ENCODE peak calls at places on chromosomes 2 and 18, in nine cellular contexts. One of them, this sample, is unnamed. For H3K4me1, the result is how much of the 10 kb centered on the place peaks cover.

GRCh38 chr18:66317243-66318090 is 286.4 kb downstream of the CDH19 start:
- DNase-seq in K562: no peak
- DNase-seq in A549: no peak
- DNase-seq in stomach: no peak
- DNase-seq in HepG2: no peak
- DNase-seq in tibial nerve: no peak
- DNase-seq in SK-N-SH: no peak
- DNase-seq in transverse colon: no peak
- DNase-seq in H1: no peak
- DNase-seq in this sample: no peak

GRCh38 chr18:66046025-66046602 is 295.3 kb downstream of the CDH7 start:
- DNase-seq in K562: no peak
- DNase-seq in A549: peak
- DNase-seq in stomach: no peak
- DNase-seq in HepG2: no peak
- DNase-seq in tibial nerve: no peak
- DNase-seq in SK-N-SH: no peak
- DNase-seq in transverse colon: no peak
- DNase-seq in H1: no peak
- DNase-seq in this sample: no peak

GRCh38 chr2:43127941-43128561 is 98.4 kb downstream of the ZFP36L2 start:
- DNase-seq in K562: no peak
- DNase-seq in A549: no peak
- DNase-seq in stomach: no peak
- DNase-seq in HepG2: no peak
- DNase-seq in tibial nerve: no peak
- DNase-seq in SK-N-SH: no peak
- DNase-seq in transverse colon: no peak
- DNase-seq in H1: no peak
- DNase-seq in this sample: no peak

GRCh38 chr18:13394794-13395193 is 176.2 kb downstream of the LDLRAD4 start:
- DNase-seq in K562: no peak
- DNase-seq in A549: no peak
- DNase-seq in stomach: no peak
- DNase-seq in HepG2: no peak
- DNase-seq in tibial nerve: no peak
- DNase-seq in SK-N-SH: no peak
- DNase-seq in transverse colon: no peak
- DNase-seq in H1: no peak
- DNase-seq in this sample: no peak

GRCh38 chr2:144354953-144355352 is 165.0 kb downstream of the ZEB2 start:
- DNase-seq in K562: no peak
- DNase-seq in A549: no peak
- DNase-seq in stomach: no peak
- DNase-seq in HepG2: no peak
- DNase-seq in tibial nerve: no peak
- DNase-seq in SK-N-SH: no peak
- DNase-seq in transverse colon: no peak
- DNase-seq in H1: no peak
- DNase-seq in this sample: peak

GRCh38 chr2:127625146-127625943 is 20.6 kb upstream of the GPR17 start:
- DNase-seq in K562: no peak
- DNase-seq in A549: no peak
- DNase-seq in stomach: no peak
- DNase-seq in HepG2: no peak
- DNase-seq in tibial nerve: no peak
- DNase-seq in SK-N-SH: no peak
- DNase-seq in transverse colon: peak
- DNase-seq in H1: no peak
- DNase-seq in this sample: no peak

GRCh38 chr18:6886931-6887330 is 157.4 kb downstream of the ARHGAP28 start:
- DNase-seq in K562: no peak
- DNase-seq in A549: no peak
- DNase-seq in stomach: no peak
- DNase-seq in HepG2: no peak
- DNase-seq in tibial nerve: no peak
- DNase-seq in SK-N-SH: no peak
- DNase-seq in transverse colon: no peak
- DNase-seq in H1: no peak
- DNase-seq in this sample: no peak

GRCh38 chr2:227033471-227034148 is 130.4 kb downstream of the COL4A4 start:
- DNase-seq in K562: peak
- DNase-seq in A549: peak
- DNase-seq in stomach: peak
- DNase-seq in HepG2: peak
- DNase-seq in tibial nerve: no peak
- DNase-seq in SK-N-SH: peak
- DNase-seq in transverse colon: peak
- DNase-seq in H1: peak
- DNase-seq in this sample: no peak

GRCh38 chr2:129765326-129766158 is 213.9 kb upstream of the RAB6C start:
- DNase-seq in K562: no peak
- DNase-seq in A549: no peak
- DNase-seq in stomach: no peak
- DNase-seq in HepG2: no peak
- DNase-seq in tibial nerve: no peak
- DNase-seq in SK-N-SH: peak
- DNase-seq in transverse colon: no peak
- DNase-seq in H1: no peak
- DNase-seq in this sample: no peak

GRCh38 chr18:79396431-79397287 is 929 bp downstream of the NFATC1 start:
- DNase-seq in K562: no peak
- DNase-seq in A549: peak
- DNase-seq in stomach: no peak
- DNase-seq in HepG2: no peak
- DNase-seq in tibial nerve: no peak
- DNase-seq in SK-N-SH: no peak
- DNase-seq in transverse colon: peak
- DNase-seq in H1: peak
- DNase-seq in this sample: peak

GRCh38 chr2:48248251-48248933 is 281.6 kb upstream of the STON1 start:
- DNase-seq in K562: no peak
- DNase-seq in A549: peak
- DNase-seq in stomach: no peak
- DNase-seq in HepG2: peak
- DNase-seq in tibial nerve: no peak
- DNase-seq in SK-N-SH: no peak
- DNase-seq in transverse colon: no peak
- DNase-seq in H1: no peak
- DNase-seq in this sample: no peak

GRCh38 chr2:71379086-71379485 is 47.5 kb downstream of the ZNF638 start:
- DNase-seq in K562: no peak
- DNase-seq in A549: peak
- DNase-seq in stomach: no peak
- DNase-seq in HepG2: no peak
- DNase-seq in tibial nerve: no peak
- DNase-seq in SK-N-SH: no peak
- DNase-seq in transverse colon: no peak
- DNase-seq in H1: no peak
- DNase-seq in this sample: no peak
- TF ChIP-seq EP300 in K562: peak
- TF ChIP-seq EP300 in A549: no peak
- TF ChIP-seq EP300 in stomach: no peak
- TF ChIP-seq EP300 in HepG2: no peak
- TF ChIP-seq EP300 in tibial nerve: no peak
- TF ChIP-seq EP300 in SK-N-SH: no peak
- TF ChIP-seq EP300 in transverse colon: no peak
- TF ChIP-seq EP300 in H1: no peak
- TF ChIP-seq EP300 in this sample: no peak

GRCh38 chr2:120546077-120546864 is 189.4 kb upstream of the GLI2 start:
- DNase-seq in K562: peak
- DNase-seq in A549: no peak
- DNase-seq in stomach: no peak
- DNase-seq in HepG2: peak
- DNase-seq in tibial nerve: peak
- DNase-seq in SK-N-SH: no peak
- DNase-seq in transverse colon: peak
- DNase-seq in H1: no peak
- DNase-seq in this sample: no peak
- TF ChIP-seq CTCF in K562: no peak
- TF ChIP-seq CTCF in A549: no peak
- TF ChIP-seq CTCF in stomach: no peak
- TF ChIP-seq CTCF in HepG2: peak
- TF ChIP-seq CTCF in tibial nerve: no peak
- TF ChIP-seq CTCF in SK-N-SH: no peak
- TF ChIP-seq CTCF in transverse colon: no peak
- TF ChIP-seq CTCF in H1: no peak
- TF ChIP-seq CTCF in this sample: no peak

GRCh38 chr2:190882327-190882766 is 1.7 kb downstream of the GLS start:
- DNase-seq in K562: no peak
- DNase-seq in A549: no peak
- DNase-seq in stomach: no peak
- DNase-seq in HepG2: no peak
- DNase-seq in tibial nerve: no peak
- DNase-seq in SK-N-SH: no peak
- DNase-seq in transverse colon: no peak
- DNase-seq in H1: no peak
- DNase-seq in this sample: no peak

GRCh38 chr2:190881480-190882326 is 1.1 kb downstream of the GLS start:
- DNase-seq in K562: peak
- DNase-seq in A549: peak
- DNase-seq in stomach: peak
- DNase-seq in HepG2: peak
- DNase-seq in tibial nerve: peak
- DNase-seq in SK-N-SH: peak
- DNase-seq in transverse colon: peak
- DNase-seq in H1: peak
- DNase-seq in this sample: peak

GRCh38 chr2:190880374-190881073 is at the start of gene GLS:
- DNase-seq in K562: peak
- DNase-seq in A549: peak
- DNase-seq in stomach: peak
- DNase-seq in HepG2: peak
- DNase-seq in tibial nerve: peak
- DNase-seq in SK-N-SH: peak
- DNase-seq in transverse colon: peak
- DNase-seq in H1: peak
- DNase-seq in this sample: peak

GRCh38 chr2:190881074-190881479 is 456 bp downstream of the GLS start:
- DNase-seq in K562: no peak
- DNase-seq in A549: no peak
- DNase-seq in stomach: no peak
- DNase-seq in HepG2: no peak
- DNase-seq in tibial nerve: no peak
- DNase-seq in SK-N-SH: peak
- DNase-seq in transverse colon: no peak
- DNase-seq in H1: no peak
- DNase-seq in this sample: no peak

GRCh38 chr2:190882831-190883582 is 2.4 kb downstream of the GLS start:
- DNase-seq in K562: no peak
- DNase-seq in A549: no peak
- DNase-seq in stomach: no peak
- DNase-seq in HepG2: no peak
- DNase-seq in tibial nerve: no peak
- DNase-seq in SK-N-SH: no peak
- DNase-seq in transverse colon: no peak
- DNase-seq in H1: no peak
- DNase-seq in this sample: no peak
- H3K4me1 ChIP-seq in K562: under half
- H3K4me1 ChIP-seq in A549: under half
- H3K4me1 ChIP-seq in stomach: under half
- H3K4me1 ChIP-seq in HepG2: half or more
- H3K4me1 ChIP-seq in tibial nerve: under half
- H3K4me1 ChIP-seq in SK-N-SH: under half
- H3K4me1 ChIP-seq in transverse colon: under half
- H3K4me1 ChIP-seq in H1: under half
- H3K4me1 ChIP-seq in this sample: under half

GRCh38 chr2:30287190-30287589 is 55.9 kb downstream of the LBH start:
- DNase-seq in K562: no peak
- DNase-seq in A549: no peak
- DNase-seq in stomach: no peak
- DNase-seq in HepG2: no peak
- DNase-seq in tibial nerve: no peak
- DNase-seq in SK-N-SH: no peak
- DNase-seq in transverse colon: no peak
- DNase-seq in H1: no peak
- DNase-seq in this sample: no peak

GRCh38 chr2:30285758-30286157 is 54.4 kb downstream of the LBH start:
- DNase-seq in K562: no peak
- DNase-seq in A549: no peak
- DNase-seq in stomach: no peak
- DNase-seq in HepG2: no peak
- DNase-seq in tibial nerve: no peak
- DNase-seq in SK-N-SH: no peak
- DNase-seq in transverse colon: no peak
- DNase-seq in H1: no peak
- DNase-seq in this sample: no peak

GRCh38 chr2:30283931-30284565 is 52.7 kb downstream of the LBH start:
- DNase-seq in K562: peak
- DNase-seq in A549: no peak
- DNase-seq in stomach: no peak
- DNase-seq in HepG2: no peak
- DNase-seq in tibial nerve: no peak
- DNase-seq in SK-N-SH: no peak
- DNase-seq in transverse colon: no peak
- DNase-seq in H1: no peak
- DNase-seq in this sample: no peak

GRCh38 chr2:30288576-30288975 is 57.2 kb downstream of the LBH start:
- DNase-seq in K562: no peak
- DNase-seq in A549: no peak
- DNase-seq in stomach: no peak
- DNase-seq in HepG2: no peak
- DNase-seq in tibial nerve: no peak
- DNase-seq in SK-N-SH: no peak
- DNase-seq in transverse colon: no peak
- DNase-seq in H1: no peak
- DNase-seq in this sample: no peak

DNA sequence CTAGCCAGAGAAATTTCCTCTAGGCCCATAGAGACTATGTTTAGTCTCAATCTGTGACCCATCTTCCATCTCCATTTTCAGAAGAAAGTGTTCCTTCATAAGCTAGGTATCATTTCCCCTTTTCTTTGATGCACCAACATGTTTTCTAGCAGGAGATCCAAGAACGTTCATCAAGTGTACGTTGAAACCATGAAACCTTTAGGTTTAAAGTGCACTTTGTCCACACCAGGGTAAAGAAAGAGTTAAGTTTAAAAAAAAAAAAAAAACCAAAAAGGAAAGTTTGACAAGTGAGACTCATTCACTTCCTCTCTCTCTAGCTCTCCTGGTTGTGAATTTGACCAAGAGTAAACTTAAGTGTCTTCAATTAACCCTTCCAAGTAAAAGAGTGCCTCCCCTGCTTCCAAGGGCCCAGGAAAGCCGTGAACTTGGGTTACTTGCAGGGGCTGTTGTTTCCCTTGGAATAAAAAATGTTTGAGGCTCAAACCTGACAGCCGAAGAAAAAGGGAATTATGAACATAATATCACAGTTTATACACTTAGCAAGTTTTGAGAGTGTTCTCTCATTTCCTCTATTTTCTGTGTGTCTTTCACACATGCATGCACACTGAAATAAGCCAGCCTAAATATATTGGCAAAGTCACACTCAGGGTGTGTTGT is 56.7 kb downstream of the LBH start:
- DNase-seq in K562: no peak
- DNase-seq in A549: no peak
- DNase-seq in stomach: no peak
- DNase-seq in HepG2: no peak
- DNase-seq in tibial nerve: no peak
- DNase-seq in SK-N-SH: no peak
- DNase-seq in transverse colon: no peak
- DNase-seq in H1: no peak
- DNase-seq in this sample: no peak
- TF ChIP-seq EP300 in K562: no peak
- TF ChIP-seq EP300 in A549: no peak
- TF ChIP-seq EP300 in stomach: no peak
- TF ChIP-seq EP300 in HepG2: no peak
- TF ChIP-seq EP300 in tibial nerve: no peak
- TF ChIP-seq EP300 in SK-N-SH: no peak
- TF ChIP-seq EP300 in transverse colon: no peak
- TF ChIP-seq EP300 in H1: no peak
- TF ChIP-seq EP300 in this sample: no peak